ENCODE peak calls at places on chromosomes 12 and 14, in seven cellular contexts. H, Y, I, A, B, L and P are unnamed samples.

GRCh38 chr14:91284146-91284790 is 39.8 kb upstream of the GPR68 start:
- DNase-seq in I (no peak), H (no peak), Y (no peak), B (no peak), L (peak; percentile 47), A (peak; percentile 82), P (no peak)

GRCh38 chr14:50053935-50054334 is 62.4 kb downstream of the VCPKMT start:
- DNase-seq in I (no peak), B (no peak), Y (no peak), L (no peak), H (no peak), A (no peak), P (no peak)

GRCh38 chr14:70888681-70889175 is 18.5 kb upstream of the PCNX1 start:
- DNase-seq in H (no peak), B (no peak), Y (no peak), L (no peak), A (peak; percentile 72), I (no peak), P (no peak)

GRCh38 chr12:87779858-87780498 is 249.2 kb downstream of the C12orf50 start:
- DNase-seq in H (no peak), I (no peak), A (no peak), Y (no peak), B (no peak), L (no peak), P (no peak)

GRCh38 chr12:127165567-127166392 is 1101.2 kb upstream of the TMEM132C start:
- DNase-seq in B (peak; percentile 72), Y (peak; percentile 75), I (peak; percentile 84), L (peak; percentile 88), H (peak; percentile 97), A (peak; percentile 77), P (peak; percentile 95)

GRCh38 chr14:72904840-72905561 is 11.1 kb upstream of the DPF3 start:
- DNase-seq in H (peak; percentile 75), L (peak; percentile 73), I (peak; percentile 41), A (peak; percentile 87), Y (peak; percentile 18), B (peak; percentile 81), P (peak; percentile 83)

GRCh38 chr12:19404232-19404880 is 34.9 kb upstream of the AEBP2 start:
- DNase-seq in L (no peak), Y (no peak), I (no peak), H (no peak), B (no peak), A (no peak), P (no peak)

GRCh38 chr12:89731064-89731463 is 22.4 kb upstream of the ATP2B1 start:
- DNase-seq in A (no peak), H (no peak), B (no peak), Y (no peak), L (no peak), I (no peak), P (no peak)

GRCh38 chr12:101945361-101946232 is 68.2 kb downstream of the DRAM1 start:
- DNase-seq in L (no peak), A (peak; percentile 43), H (no peak), I (no peak), Y (no peak), B (no peak), P (no peak)

GRCh38 chr12:6775185-6775770 is 3.0 kb downstream of the LAG3 start:
- DNase-seq in B (no peak), L (no peak), Y (no peak), A (no peak), I (no peak), H (no peak), P (no peak)

GRCh38 chr12:87656311-87656710 is 372.9 kb downstream of the C12orf50 start:
- DNase-seq in I (no peak), Y (no peak), H (peak; percentile 29), L (no peak), B (peak; percentile 56), A (no peak), P (peak; percentile 39)

DNA sequence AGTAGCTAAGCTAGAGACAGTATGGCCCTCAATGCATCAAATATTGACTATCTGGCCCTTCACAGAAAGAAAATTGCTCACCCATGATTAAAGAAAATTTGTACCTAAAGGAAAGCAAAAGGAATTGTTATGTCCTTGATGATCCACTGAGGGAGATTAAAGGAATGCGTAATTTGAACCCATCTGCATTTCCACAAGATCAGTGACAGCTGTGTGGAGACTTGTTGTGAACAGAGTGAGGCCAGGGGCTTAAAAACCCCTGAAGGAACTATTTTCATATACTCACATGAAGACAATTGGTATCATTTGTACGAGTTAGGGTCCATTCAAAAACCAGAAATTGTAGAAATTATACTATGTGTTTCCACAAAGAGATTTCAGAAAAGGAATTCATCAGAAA is 1908.1 kb upstream of the SEL1L start:
- DNase-seq in Y (no peak), H (no peak), I (no peak), B (no peak), L (no peak), A (no peak), P (no peak)
- H3K4me1 ChIP-seq in Y (no peaks in the 10 kb centered on the region), H (no peaks in the 10 kb centered on the region), I (no peaks in the 10 kb centered on the region), B (no peaks in the 10 kb centered on the region), L (no peaks in the 10 kb centered on the region), A (peaks cover 11% of the 10 kb centered on the region), P (no peaks in the 10 kb centered on the region)

DNA sequence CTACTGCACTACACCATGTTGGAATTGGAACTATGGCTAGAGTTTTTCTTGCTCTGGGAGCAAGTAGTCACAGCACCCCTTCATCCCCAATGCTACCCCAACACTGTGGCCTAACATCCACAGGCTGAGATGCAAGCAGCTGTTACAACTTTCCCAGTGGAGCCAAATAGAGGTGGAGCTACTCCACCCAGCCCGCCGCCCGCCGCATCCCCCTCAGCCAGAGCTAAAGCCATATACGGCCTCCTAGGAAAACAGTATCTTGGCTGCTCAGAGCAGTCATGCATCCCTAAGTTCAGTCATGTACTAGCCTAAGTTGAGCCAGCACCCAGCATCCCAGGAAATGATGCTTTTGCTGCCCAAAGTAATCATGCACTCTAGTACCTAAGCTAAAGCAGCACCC is 17.2 kb upstream of the GARIN2 start:
- DNase-seq in B (no peak), H (no peak), L (no peak), I (no peak), A (no peak), Y (no peak), P (no peak)
- H3K27ac ChIP-seq in B (no peak overlapping the region), H (no peak overlapping the region), L (no peak overlapping the region), I (no peak overlapping the region), A (no peak overlapping the region), Y (no peak overlapping the region), P (no peak overlapping the region)

GRCh38 chr12:124917135-124917840 is 2.8 kb upstream of the UBC start:
- DNase-seq in I (peak; percentile 97), H (peak; percentile 97), B (peak; percentile 99), A (peak; percentile 100), L (peak; percentile 95), Y (peak; percentile 73), P (peak; percentile 100)

GRCh38 chr12:124920353-124920935 is 6.0 kb upstream of the UBC start:
- DNase-seq in Y (no peak), I (no peak), H (peak; percentile 36), A (no peak), B (peak; percentile 47), L (no peak), P (peak; percentile 68)

GRCh38 chr12:124917841-124918621 is 3.6 kb upstream of the UBC start:
- DNase-seq in Y (no peak), B (no peak), H (no peak), I (no peak), L (no peak), A (no peak), P (peak; percentile 67)

GRCh38 chr12:124921200-124922008 is 7.0 kb upstream of the UBC start:
- DNase-seq in B (peak; percentile 76), H (peak; percentile 69), Y (no peak), I (peak; percentile 45), L (peak; percentile 74), A (peak; percentile 68), P (peak; percentile 91)

GRCh38 chr12:124919646-124920352 is 5.3 kb upstream of the UBC start:
- DNase-seq in B (no peak), Y (no peak), A (no peak), L (no peak), H (peak; percentile 30), I (no peak), P (peak; percentile 77)
- H3K4me1 ChIP-seq in B (peaks cover 51% of the 10 kb centered on the region), Y (peaks cover 68% of the 10 kb centered on the region), A (peaks cover 40% of the 10 kb centered on the region), L (peaks cover 6% of the 10 kb centered on the region), H (peaks cover 56% of the 10 kb centered on the region), I (peaks cover 64% of the 10 kb centered on the region), P (peaks cover 19% of the 10 kb centered on the region)

DNA sequence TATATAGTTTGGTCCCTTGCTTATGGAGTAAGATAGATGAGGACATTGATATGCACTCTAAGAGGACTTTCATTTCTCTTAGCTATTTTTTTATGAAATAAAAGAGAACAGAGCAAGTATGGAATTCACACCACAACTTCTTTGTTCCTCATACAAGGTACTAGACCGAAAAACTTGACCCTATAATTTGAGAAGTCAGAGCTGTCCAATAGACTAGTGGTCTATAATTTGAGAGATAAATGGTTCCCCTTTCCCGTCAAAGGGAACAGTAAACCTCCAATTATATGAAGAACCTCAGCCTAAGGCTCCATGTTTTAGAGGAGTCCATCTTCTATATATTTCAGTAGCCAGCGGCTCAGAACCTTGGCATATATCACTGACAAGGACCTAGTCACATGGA is 58.5 kb upstream of the HIF1A start:
- DNase-seq in B (no peak), H (no peak), I (no peak), Y (no peak), A (no peak), L (no peak), P (no peak)
- H3K27ac ChIP-seq in B (no peak overlapping the region), H (no peak overlapping the region), I (no peak overlapping the region), Y (no peak overlapping the region), A (no peak overlapping the region), L (no peak overlapping the region), P (no peak overlapping the region)

DNA sequence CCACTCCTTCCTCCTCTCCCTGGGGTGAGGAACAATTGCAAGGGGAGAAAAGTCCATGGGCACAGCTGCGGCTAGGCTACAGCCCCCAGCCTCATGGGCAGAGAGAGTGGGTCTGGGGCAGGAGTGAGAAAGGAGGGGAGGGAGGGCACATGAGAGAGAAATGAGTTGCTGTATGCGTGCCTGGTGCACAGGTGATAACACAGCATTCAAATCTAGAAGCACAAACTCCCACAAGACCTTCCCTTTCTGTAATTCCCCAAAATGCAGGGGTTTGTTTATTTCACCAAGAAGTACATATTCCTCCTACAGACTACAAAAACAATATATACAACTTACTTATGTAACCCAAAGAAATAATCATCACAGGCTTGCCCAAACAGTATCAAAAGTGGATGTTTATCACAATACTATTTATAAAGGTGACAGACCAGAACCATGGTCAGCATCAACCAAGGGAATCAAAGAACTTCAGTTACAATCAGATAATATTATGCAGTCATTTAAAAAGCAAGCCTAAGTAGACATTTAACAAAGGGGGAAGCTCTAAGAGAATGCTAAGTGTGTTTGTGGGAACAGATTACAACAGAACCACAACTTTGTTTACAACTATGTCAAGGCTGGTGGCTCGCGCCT is 54.2 kb downstream of the ITPK1 start:
- DNase-seq in B (no peak), L (no peak), I (no peak), Y (no peak), A (no peak), H (no peak), P (no peak)
- H3K4me1 ChIP-seq in B (peaks cover 3% of the 10 kb centered on the region), L (peaks cover 11% of the 10 kb centered on the region), I (peaks cover 85% of the 10 kb centered on the region), Y (peaks cover 19% of the 10 kb centered on the region), A (peaks cover 44% of the 10 kb centered on the region), H (no peaks in the 10 kb centered on the region), P (peaks cover 20% of the 10 kb centered on the region)

GRCh38 chr12:1517007-1517406 is 77.4 kb downstream of the FBXL14 start:
- DNase-seq in I (no peak), A (peak; percentile 55), L (no peak), H (peak; percentile 74), B (peak; percentile 81), Y (no peak), P (peak; percentile 94)
- H3K27ac ChIP-seq in I (no peak overlapping the region), A (no peak overlapping the region), L (no peak overlapping the region), H (no peak overlapping the region), B (no peak overlapping the region), Y (no peak overlapping the region), P (no peak overlapping the region)

GRCh38 chr12:12088761-12089160 is 18.0 kb downstream of the BCL2L14 start:
- DNase-seq in L (no peak), A (no peak), B (no peak), Y (no peak), H (no peak), I (no peak), P (peak; percentile 29)
- H3K4me1 ChIP-seq in L (no peaks in the 10 kb centered on the region), A (no peaks in the 10 kb centered on the region), B (peaks cover 35% of the 10 kb centered on the region), Y (no peaks in the 10 kb centered on the region), H (peaks cover 14% of the 10 kb centered on the region), I (peaks cover 4% of the 10 kb centered on the region), P (no peaks in the 10 kb centered on the region)